ENCODE peak calls at places on chromosomes 16 and 17, in six cellular contexts. E is tibial artery, K is lower leg skin, D is stomach, Q is neural crest cell, I is PC-3. M is an unnamed sample.

GRCh38 chr17:4944554-4945175 is 3.7 kb downstream of the PFN1 start:
- DNase-seq in E (no peak), K (no peak), D (no peak), Q (no peak), I (no peak), M (no peak)

GRCh38 chr17:66604381-66604780 is 230.5 kb upstream of the CACNG5 start:
- DNase-seq in E (no peak), K (no peak), D (no peak), Q (no peak), I (no peak), M (no peak)

GRCh38 chr16:11716330-11716729 is 26.3 kb downstream of the TXNDC11 start:
- DNase-seq in E (no peak), K (no peak), D (no peak), Q (no peak), I (no peak), M (no peak)

GRCh38 chr17:8080208-8080798 is 7.2 kb downstream of the ALOX12B start:
- DNase-seq in E (no peak), K (no peak), D (no peak), Q (no peak), I (no peak), M (no peak)

GRCh38 chr17:40251576-40251975 is 32.5 kb downstream of the WIPF2 start:
- DNase-seq in E (no peak), K (peak), D (no peak), Q (no peak), I (peak), M (no peak)

GRCh38 chr16:31273187-31273586 is 13.4 kb downstream of the ITGAM start:
- DNase-seq in E (no peak), K (peak), D (no peak), Q (no peak), I (no peak), M (no peak)

GRCh38 chr17:58085039-58085715 is 2.0 kb downstream of the DYNLL2 start:
- DNase-seq in E (no peak), K (no peak), D (no peak), Q (no peak), I (no peak), M (no peak)

GRCh38 chr17:81523139-81524062 is 4.8 kb upstream of the FSCN2 start:
- DNase-seq in E (peak), K (no peak), D (peak), Q (peak), I (peak), M (no peak)

GRCh38 chr17:82272495-82273326 is 789 bp downstream of the CSNK1D start:
- DNase-seq in E (peak), K (peak), D (no peak), Q (peak), I (no peak), M (no peak)

GRCh38 chr16:85126731-85127662 is 14.7 kb upstream of the CIBAR2 start:
- DNase-seq in E (peak), K (no peak), D (no peak), Q (no peak), I (peak), M (no peak)

DNA sequence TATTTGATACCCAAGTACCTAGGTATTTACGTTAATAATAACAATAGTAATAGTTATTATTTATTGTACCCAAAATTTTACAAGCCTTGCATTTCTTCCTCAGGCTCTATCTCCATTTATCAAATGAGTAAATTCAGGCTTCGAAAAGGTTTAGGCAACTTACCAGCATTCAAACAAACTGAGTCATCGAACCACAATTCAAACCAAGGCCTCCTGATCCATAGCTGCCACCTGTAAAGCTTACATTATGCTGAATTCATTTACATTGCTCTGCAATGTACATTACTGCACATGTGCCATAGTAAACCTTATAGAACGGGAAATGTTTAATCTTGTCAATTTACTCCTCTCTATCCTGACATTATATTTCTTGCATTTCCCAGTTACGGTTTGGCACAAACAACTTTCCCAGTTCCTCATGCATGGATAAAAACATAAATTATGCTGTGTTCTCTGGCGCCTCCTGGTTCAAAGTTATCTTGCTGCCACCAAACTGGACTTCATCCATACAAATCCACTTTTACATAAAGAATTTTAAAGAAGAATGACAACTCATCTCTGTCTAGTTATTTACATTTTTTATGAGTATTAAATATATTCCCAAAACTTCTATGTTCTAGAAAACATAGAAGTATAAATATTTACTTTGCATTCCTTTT is 360.6 kb upstream of the SOX9 start:
- DNase-seq in E (no peak), K (no peak), D (no peak), Q (no peak), I (peak), M (no peak)
- TF ChIP-seq CTCF in E (no peak), K (no peak), D (no peak), Q (no peak), I (peak), M (no peak)

DNA sequence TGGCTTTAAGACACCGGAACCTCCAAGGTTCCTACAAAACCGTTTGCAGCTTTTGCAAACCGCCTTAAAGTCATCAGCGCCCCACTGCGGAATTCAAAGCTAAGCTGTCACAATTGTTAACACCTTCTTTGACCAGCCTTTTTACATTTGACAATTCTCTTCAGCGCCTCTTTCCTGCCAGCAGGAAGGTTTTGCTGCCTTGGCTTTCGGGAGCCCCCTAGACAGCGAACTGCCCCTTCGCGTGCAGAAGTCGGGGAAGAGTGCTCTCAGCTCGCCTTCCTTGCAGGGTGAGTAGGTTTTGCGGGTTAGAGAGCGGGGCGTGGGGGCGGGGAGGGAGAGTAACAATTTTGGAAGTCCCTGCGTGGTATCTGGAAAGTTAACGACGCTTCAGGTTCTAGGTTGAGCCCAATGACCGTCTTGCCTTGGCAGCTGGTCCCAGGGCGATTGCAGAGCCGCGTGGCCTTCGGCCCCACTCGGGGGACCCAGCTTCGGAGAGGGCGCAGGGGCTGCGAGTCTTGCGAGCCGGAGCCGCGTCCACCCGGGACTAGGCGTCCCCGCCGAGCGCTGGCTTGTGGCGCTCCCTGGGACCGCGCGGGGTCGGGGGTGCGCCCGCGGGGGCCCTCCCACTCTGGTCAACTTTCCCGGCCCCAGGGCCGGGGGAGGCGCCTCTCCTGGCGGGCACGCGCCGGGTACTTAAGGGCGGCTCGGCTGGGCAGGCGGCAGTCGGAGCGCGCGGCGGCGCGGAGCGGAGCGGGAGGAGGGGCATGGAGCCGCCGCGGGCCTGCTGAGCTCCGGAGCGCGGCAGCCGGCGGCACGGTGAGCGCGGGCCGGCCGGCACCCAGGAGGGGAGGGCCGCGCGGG is at the start of gene HAS3:
- DNase-seq in E (no peak), K (no peak), D (peak), Q (peak), I (peak), M (no peak)
- TF ChIP-seq CTCF in E (no peak), K (no peak), D (no peak), Q (peak), I (peak), M (no peak)

GRCh38 chr16:303760-304505 is 21.0 kb downstream of the PDIA2 start:
- DNase-seq in E (no peak), K (no peak), D (no peak), Q (no peak), I (no peak), M (no peak)
- TF ChIP-seq CTCF in E (no peak), K (no peak), D (no peak), Q (peak), I (no peak), M (no peak)

GRCh38 chr17:78769200-78769773 is 12.8 kb downstream of the CYTH1 start:
- DNase-seq in E (no peak), K (no peak), D (no peak), Q (no peak), I (no peak), M (no peak)
- TF ChIP-seq CTCF in E (no peak), K (no peak), D (no peak), Q (no peak), I (no peak), M (no peak)

DNA sequence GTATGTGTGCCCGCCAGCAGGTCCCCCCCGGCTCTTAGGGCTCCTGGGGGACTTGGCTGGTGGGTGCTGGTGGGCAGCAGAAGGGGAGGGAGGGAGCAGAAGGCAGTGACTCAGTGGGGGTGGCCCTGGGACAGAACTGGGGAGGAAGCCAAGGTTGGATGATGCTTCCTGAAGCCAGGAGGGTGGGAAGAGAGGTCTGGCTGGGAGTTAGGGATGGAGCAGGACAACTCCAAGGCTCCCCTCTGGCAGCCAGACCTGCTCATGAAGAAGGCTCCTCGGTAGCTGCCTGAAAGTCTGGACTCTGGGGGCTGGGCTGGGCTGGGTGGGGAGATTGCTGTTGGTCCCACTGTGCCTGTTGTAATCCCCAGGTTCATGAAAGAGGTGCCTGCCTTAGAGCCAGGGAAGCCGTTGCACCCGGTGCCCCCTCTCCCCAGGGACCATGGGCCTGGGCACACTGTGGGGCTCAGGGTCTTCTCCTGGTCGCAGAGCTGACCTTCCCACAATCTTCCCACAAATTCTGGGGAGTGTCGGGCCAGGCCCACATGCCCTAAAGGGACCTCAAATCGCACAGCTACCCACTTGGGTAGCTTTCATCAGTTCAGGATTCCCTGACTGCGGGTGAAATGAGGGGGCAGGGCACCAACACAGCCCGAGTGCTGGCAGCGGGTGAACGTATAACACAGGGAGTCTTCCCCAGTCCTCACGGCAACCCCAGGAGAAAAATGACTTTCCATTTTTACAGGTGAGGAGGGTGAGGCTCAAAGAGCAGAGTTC is 1.1 kb upstream of the PLEKHG4 start:
- DNase-seq in E (no peak), K (no peak), D (no peak), Q (no peak), I (peak), M (no peak)
- TF ChIP-seq CTCF in E (no peak), K (no peak), D (no peak), Q (no peak), I (no peak), M (no peak)

DNA sequence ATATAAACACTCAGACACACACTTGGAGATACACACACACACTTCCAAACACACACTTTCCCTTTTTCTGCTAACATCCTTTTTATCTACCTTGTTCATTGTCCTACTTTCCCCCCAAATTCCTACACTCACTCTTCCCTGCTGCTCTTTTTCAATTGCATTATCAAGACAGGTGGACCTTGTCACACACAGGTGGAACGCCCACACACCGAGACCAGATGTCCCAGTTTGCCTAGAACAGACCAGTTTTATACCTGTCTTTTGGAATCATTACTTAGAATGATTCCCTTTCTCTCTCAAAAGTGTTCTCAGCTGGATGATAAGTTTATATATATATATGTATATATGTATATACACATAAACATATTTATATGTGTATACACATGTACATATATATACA is 50.7 kb upstream of the ARHGAP44 start:
- DNase-seq in E (no peak), K (no peak), D (no peak), Q (no peak), I (no peak), M (no peak)
- TF ChIP-seq CTCF in E (no peak), K (no peak), D (no peak), Q (no peak), I (no peak), M (no peak)